ENCODE peak calls at places on chromosome 11, in ten cellular contexts. R, L, P, Q, B, Z, U, M, F and O are unnamed samples.

GRCh38 chr11:75776546-75776945 is 8.0 kb downstream of the DGAT2 start:
- DNase-seq in M (no peak), Q (no peak), R (no peak), Z (no peak), L (no peak), F (no peak), B (no peak), P (no peak), U (no peak), O (no peak)

GRCh38 chr11:128726464-128727139 is 32.7 kb downstream of the FLI1 start:
- DNase-seq in Q (no peak), B (no peak), P (no peak), F (peak; percentile 77), M (peak; percentile 74), U (no peak), Z (no peak), R (peak; percentile 96), L (peak; percentile 79), O (peak; percentile 71)

GRCh38 chr11:17300372-17300771 is 23.8 kb downstream of the NUCB2 start:
- DNase-seq in Q (no peak), L (no peak), F (no peak), B (no peak), M (no peak), P (no peak), Z (no peak), R (no peak), U (no peak), O (no peak)

GRCh38 chr11:10305964-10306918 is 1.4 kb downstream of the ADM start:
- DNase-seq in B (peak; percentile 15), P (peak; percentile 36), L (no peak), R (peak; percentile 9), F (no peak), Z (peak; percentile 38), U (no peak), Q (no peak), M (peak; percentile 14), O (peak; percentile 28)

GRCh38 chr11:74680035-74680671 is 51.1 kb downstream of the CHRDL2 start:
- DNase-seq in L (no peak), Q (no peak), Z (no peak), U (no peak), P (no peak), B (no peak), F (no peak), R (no peak), M (no peak), O (no peak)

GRCh38 chr11:99693941-99694492 is 673.3 kb downstream of the CNTN5 start:
- DNase-seq in L (no peak), R (no peak), U (no peak), M (no peak), B (peak; percentile 74), Q (no peak), P (no peak), Z (no peak), F (no peak), O (no peak)

GRCh38 chr11:121048464-121049233 is 24.7 kb downstream of the TBCEL start:
- DNase-seq in Q (no peak), F (no peak), M (no peak), U (no peak), B (no peak), L (no peak), Z (no peak), R (no peak), P (no peak), O (no peak)

GRCh38 chr11:117657801-117658200 is 139.2 kb downstream of the DSCAML1 start:
- DNase-seq in F (no peak), L (no peak), P (no peak), M (no peak), Z (no peak), R (no peak), Q (no peak), B (peak; percentile 67), U (peak; percentile 57), O (no peak)

GRCh38 chr11:44192015-44192380 is 96.5 kb downstream of the EXT2 start:
- DNase-seq in B (no peak), P (no peak), M (no peak), Z (no peak), F (no peak), R (no peak), L (no peak), U (no peak), Q (no peak), O (no peak)

GRCh38 chr11:1746516-1746931 is 3.9 kb downstream of the IFITM10 start:
- DNase-seq in Q (no peak), B (no peak), P (no peak), U (no peak), R (no peak), M (no peak), Z (no peak), L (no peak), F (no peak), O (peak; percentile 49)

GRCh38 chr11:115921986-115922385 is 417.8 kb upstream of the CADM1 start:
- DNase-seq in B (no peak), L (peak; percentile 44), Q (no peak), U (no peak), Z (no peak), R (no peak), M (peak; percentile 63), P (no peak), F (no peak), O (no peak)

GRCh38 chr11:727859-728748 is 19.2 kb upstream of the TALDO1 start:
- DNase-seq in U (peak; percentile 55), L (peak; percentile 73), B (no peak), P (peak; percentile 92), F (no peak), M (peak; percentile 79), Q (peak; percentile 91), R (peak; percentile 63), Z (peak; percentile 79), O (peak; percentile 84)

GRCh38 chr11:35029979-35030378 is 109.0 kb upstream of the CD44 start:
- DNase-seq in Q (no peak), R (peak; percentile 43), Z (no peak), F (no peak), L (no peak), U (no peak), M (peak; percentile 83), B (no peak), P (no peak), O (no peak)

GRCh38 chr11:27237641-27238040 is 125.4 kb downstream of the CCDC34 start:
- DNase-seq in Z (no peak), P (no peak), B (no peak), M (no peak), Q (no peak), R (no peak), L (no peak), U (no peak), F (no peak), O (peak; percentile 54)

GRCh38 chr11:119567667-119568582 is 145.0 kb upstream of the THY1 start:
- DNase-seq in Z (no peak), Q (no peak), R (no peak), P (no peak), F (no peak), U (peak; percentile 12), B (no peak), M (peak; percentile 75), L (no peak), O (no peak)